ENCODE peak calls at places on chromosomes 6 and 20, in four cellular contexts. One of them, this sample, is unnamed.

GRCh38 chr20:4987130-4987529 is 14.2 kb downstream of the SLC23A2 start:
- DNase-seq in heart left ventricle: no peak
- DNase-seq in AG04450: no peak
- DNase-seq in transverse colon: no peak
- DNase-seq in this sample: no peak

GRCh38 chr6:108186226-108186625 is 20.4 kb downstream of the NR2E1 start:
- DNase-seq in AG04450: no peak
- DNase-seq in heart left ventricle: no peak
- DNase-seq in transverse colon: no peak
- DNase-seq in this sample: no peak

GRCh38 chr6:79134699-79135474 is 56.8 kb upstream of the PHIP start:
- DNase-seq in heart left ventricle: no peak
- DNase-seq in transverse colon: no peak
- DNase-seq in AG04450: no peak
- DNase-seq in this sample: no peak

GRCh38 chr6:111823831-111824607 is 49.2 kb downstream of the FYN start:
- DNase-seq in heart left ventricle: no peak
- DNase-seq in transverse colon: no peak
- DNase-seq in AG04450: peak
- DNase-seq in this sample: no peak

GRCh38 chr20:13788167-13788834 is 3.5 kb downstream of the NDUFAF5 start:
- DNase-seq in AG04450: no peak
- DNase-seq in heart left ventricle: no peak
- DNase-seq in transverse colon: peak
- DNase-seq in this sample: peak

GRCh38 chr20:1446536-1446935 is 20.1 kb downstream of the NSFL1C start:
- DNase-seq in heart left ventricle: no peak
- DNase-seq in AG04450: no peak
- DNase-seq in transverse colon: no peak
- DNase-seq in this sample: no peak

GRCh38 chr20:40771308-40771610 is 82.2 kb upstream of the MAFB start:
- DNase-seq in AG04450: no peak
- DNase-seq in transverse colon: no peak
- DNase-seq in heart left ventricle: no peak
- DNase-seq in this sample: no peak

GRCh38 chr6:29995346-29995777 is 53.0 kb downstream of the HLA-A start:
- DNase-seq in AG04450: no peak
- DNase-seq in transverse colon: no peak
- DNase-seq in heart left ventricle: no peak
- DNase-seq in this sample: no peak

GRCh38 chr6:142207265-142207877 is 60.3 kb downstream of the VTA1 start:
- DNase-seq in AG04450: peak
- DNase-seq in heart left ventricle: peak
- DNase-seq in transverse colon: peak
- DNase-seq in this sample: peak

DNA sequence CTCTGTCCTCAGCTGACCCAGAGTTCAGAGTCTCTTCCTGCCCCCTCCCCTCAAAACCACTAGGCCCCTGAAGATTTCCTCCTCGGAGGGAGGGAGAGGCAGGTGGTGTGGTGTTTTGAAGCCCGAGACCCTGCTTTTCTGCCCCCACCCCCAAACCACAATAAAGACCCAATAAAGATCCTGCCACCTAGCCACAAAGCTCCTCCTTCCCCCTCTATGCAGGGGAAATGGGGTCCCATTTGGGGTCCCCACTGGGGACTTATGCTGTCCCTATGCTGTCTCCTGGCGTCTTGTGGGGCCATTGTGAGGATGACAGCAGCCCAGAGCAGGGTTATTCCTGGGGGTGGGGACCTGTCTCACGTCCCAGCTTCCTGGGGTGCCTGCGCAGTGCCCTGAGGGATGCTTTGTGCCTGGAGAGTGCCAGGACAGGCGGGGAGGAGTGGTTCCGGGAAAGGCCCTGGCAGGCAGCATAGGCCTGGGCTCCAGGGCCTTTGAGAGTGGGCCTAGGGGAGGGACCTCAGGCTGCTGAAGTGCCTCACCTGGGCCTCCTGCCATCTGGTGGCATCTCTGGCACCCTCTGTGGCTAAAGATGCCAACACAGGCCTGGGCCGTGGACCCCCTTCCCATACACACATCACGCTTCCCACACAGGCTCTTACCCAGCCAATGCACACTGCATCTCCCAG is 8.0 kb upstream of the ARMC12 start:
- DNase-seq in AG04450: no peak
- DNase-seq in transverse colon: peak
- DNase-seq in heart left ventricle: peak
- DNase-seq in this sample: no peak
- TF ChIP-seq CTCF in AG04450: no peak
- TF ChIP-seq CTCF in transverse colon: no peak
- TF ChIP-seq CTCF in heart left ventricle: no peak
- TF ChIP-seq CTCF in this sample: no peak

GRCh38 chr20:35595456-35595855 is 20.2 kb upstream of the SPAG4 start:
- DNase-seq in AG04450: no peak
- DNase-seq in transverse colon: no peak
- DNase-seq in heart left ventricle: no peak
- DNase-seq in this sample: no peak
- TF ChIP-seq CTCF in AG04450: no peak
- TF ChIP-seq CTCF in transverse colon: no peak
- TF ChIP-seq CTCF in heart left ventricle: no peak
- TF ChIP-seq CTCF in this sample: no peak

GRCh38 chr6:28751963-28752350 is 171.8 kb downstream of the TRIM27 start:
- DNase-seq in transverse colon: no peak
- DNase-seq in AG04450: no peak
- DNase-seq in heart left ventricle: no peak
- DNase-seq in this sample: no peak

GRCh38 chr6:28757429-28758045 is 166.2 kb downstream of the TRIM27 start:
- DNase-seq in transverse colon: no peak
- DNase-seq in heart left ventricle: no peak
- DNase-seq in AG04450: no peak
- DNase-seq in this sample: no peak

GRCh38 chr6:28758046-28758817 is 165.6 kb downstream of the TRIM27 start:
- DNase-seq in heart left ventricle: no peak
- DNase-seq in transverse colon: no peak
- DNase-seq in AG04450: no peak
- DNase-seq in this sample: no peak

GRCh38 chr6:28758818-28759235 is 165.0 kb downstream of the TRIM27 start:
- DNase-seq in transverse colon: no peak
- DNase-seq in AG04450: no peak
- DNase-seq in heart left ventricle: no peak
- DNase-seq in this sample: no peak

DNA sequence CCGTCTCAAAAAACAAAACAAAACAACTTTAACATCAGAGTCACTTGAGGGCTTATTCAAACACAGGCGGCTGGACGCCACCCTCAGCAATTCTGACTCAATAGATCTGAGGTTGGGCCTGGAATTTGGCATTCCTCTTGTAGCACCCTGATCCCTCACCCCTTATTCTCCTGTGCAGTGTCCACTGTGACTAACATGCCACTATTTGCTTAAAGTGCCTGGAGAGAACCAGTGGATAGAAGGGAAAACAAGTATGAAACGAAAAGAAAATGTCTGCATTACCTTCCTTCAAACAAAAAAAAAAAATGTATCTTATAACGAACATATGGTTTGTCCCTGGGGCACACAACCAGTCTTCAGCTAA is 167.2 kb downstream of the TRIM27 start:
- DNase-seq in heart left ventricle: no peak
- DNase-seq in AG04450: no peak
- DNase-seq in transverse colon: no peak
- DNase-seq in this sample: no peak
- TF ChIP-seq CTCF in heart left ventricle: no peak
- TF ChIP-seq CTCF in AG04450: no peak
- TF ChIP-seq CTCF in transverse colon: no peak
- TF ChIP-seq CTCF in this sample: no peak

GRCh38 chr6:157304840-157305675 is 18.3 kb downstream of the TMEM242 start:
- DNase-seq in heart left ventricle: no peak
- DNase-seq in AG04450: no peak
- DNase-seq in transverse colon: peak
- DNase-seq in this sample: no peak

GRCh38 chr6:157305676-157306653 is 17.4 kb downstream of the TMEM242 start:
- DNase-seq in transverse colon: no peak
- DNase-seq in AG04450: no peak
- DNase-seq in heart left ventricle: no peak
- DNase-seq in this sample: no peak

GRCh38 chr6:157300436-157300835 is 22.9 kb downstream of the TMEM242 start:
- DNase-seq in heart left ventricle: no peak
- DNase-seq in transverse colon: no peak
- DNase-seq in AG04450: no peak
- DNase-seq in this sample: no peak

GRCh38 chr6:157300006-157300405 is 23.3 kb downstream of the TMEM242 start:
- DNase-seq in heart left ventricle: no peak
- DNase-seq in AG04450: no peak
- DNase-seq in transverse colon: no peak
- DNase-seq in this sample: no peak

GRCh38 chr6:157302761-157303160 is 20.6 kb downstream of the TMEM242 start:
- DNase-seq in transverse colon: no peak
- DNase-seq in AG04450: no peak
- DNase-seq in heart left ventricle: no peak
- DNase-seq in this sample: no peak
- TF ChIP-seq CTCF in transverse colon: no peak
- TF ChIP-seq CTCF in AG04450: no peak
- TF ChIP-seq CTCF in heart left ventricle: no peak
- TF ChIP-seq CTCF in this sample: no peak

DNA sequence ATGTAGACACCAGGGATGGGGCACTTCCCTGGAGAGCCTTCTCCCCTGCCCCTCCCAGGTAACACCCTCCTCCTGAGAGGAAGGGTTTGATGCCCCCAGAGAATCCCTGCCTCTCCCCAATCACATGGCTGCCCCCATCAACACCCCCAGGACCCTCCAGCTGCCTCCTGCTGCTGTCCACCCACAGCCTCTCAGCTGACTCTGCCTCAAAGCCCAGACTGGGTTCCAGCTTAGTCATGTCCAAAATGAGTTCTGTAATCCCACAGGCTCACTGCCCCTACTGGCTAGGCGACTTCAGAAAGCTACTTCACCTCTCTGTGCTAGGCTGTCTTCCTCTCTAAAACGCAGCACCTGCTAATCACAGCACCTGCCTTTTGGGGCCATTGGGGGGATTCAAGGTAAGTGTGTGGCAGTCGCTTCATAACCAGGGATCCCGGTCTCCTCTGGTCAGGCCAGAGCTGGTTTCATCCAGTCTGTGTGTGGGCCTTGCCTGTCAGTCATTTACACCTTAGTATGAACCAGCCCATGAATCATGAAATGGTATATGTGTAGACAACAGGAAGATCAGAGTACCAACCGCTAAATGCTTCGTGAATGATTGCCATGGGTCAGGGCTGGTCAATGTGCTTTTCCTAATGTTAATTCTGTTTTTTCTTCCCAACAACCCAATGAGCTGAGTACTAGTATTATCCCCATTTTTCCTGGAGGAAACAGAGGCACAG is 40.4 kb downstream of the TFEB start:
- DNase-seq in AG04450: no peak
- DNase-seq in transverse colon: no peak
- DNase-seq in heart left ventricle: no peak
- DNase-seq in this sample: no peak
- TF ChIP-seq CTCF in AG04450: peak
- TF ChIP-seq CTCF in transverse colon: no peak
- TF ChIP-seq CTCF in heart left ventricle: no peak
- TF ChIP-seq CTCF in this sample: no peak

GRCh38 chr6:130371921-130372320 is 6.1 kb downstream of the TMEM200A start:
- DNase-seq in heart left ventricle: no peak
- DNase-seq in transverse colon: no peak
- DNase-seq in AG04450: no peak
- DNase-seq in this sample: no peak
- TF ChIP-seq CTCF in heart left ventricle: no peak
- TF ChIP-seq CTCF in transverse colon: no peak
- TF ChIP-seq CTCF in AG04450: no peak
- TF ChIP-seq CTCF in this sample: no peak

GRCh38 chr6:40536442-40536841 is 50.7 kb downstream of the LRFN2 start:
- DNase-seq in AG04450: no peak
- DNase-seq in heart left ventricle: no peak
- DNase-seq in transverse colon: no peak
- DNase-seq in this sample: peak
- TF ChIP-seq CTCF in AG04450: peak
- TF ChIP-seq CTCF in heart left ventricle: no peak
- TF ChIP-seq CTCF in transverse colon: no peak
- TF ChIP-seq CTCF in this sample: no peak

DNA sequence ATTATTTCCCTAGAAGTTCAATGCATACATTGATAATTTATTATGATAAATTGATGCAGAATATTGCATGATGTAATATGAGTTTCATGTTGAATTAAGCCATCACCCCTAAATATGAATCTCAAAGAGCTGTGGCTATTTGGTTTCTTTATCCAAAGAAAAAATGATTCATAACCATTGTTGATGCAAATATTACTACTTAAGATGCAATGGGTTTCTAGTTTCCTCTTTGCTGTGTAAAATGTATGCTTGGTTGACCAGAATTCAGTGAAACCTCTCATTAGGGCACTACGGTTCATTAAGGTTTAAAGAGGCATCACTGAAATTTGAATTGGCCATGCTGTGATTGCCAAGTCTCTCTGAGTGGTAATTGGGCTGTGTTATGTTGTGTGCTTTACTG is 492.5 kb upstream of the FLRT3 start:
- DNase-seq in heart left ventricle: no peak
- DNase-seq in transverse colon: no peak
- DNase-seq in AG04450: no peak
- DNase-seq in this sample: no peak
- TF ChIP-seq CTCF in heart left ventricle: no peak
- TF ChIP-seq CTCF in transverse colon: no peak
- TF ChIP-seq CTCF in AG04450: no peak
- TF ChIP-seq CTCF in this sample: no peak